ENCODE peak calls at places on chromosomes 16 and 17, in four cellular contexts. B is GM12878, O is SK-N-SH, X is K562. N is an unnamed sample.
A peak's percentile ranks its signal among the peaks of the same experiment; 100 is the strongest.

GRCh38 chr17:21814776-21815175 is 122.5 kb downstream of the KCNJ18 start:
- DNase-seq in B (no peak), X (no peak), O (no peak), N (no peak)

GRCh38 chr17:50272711-50273653 is 1.3 kb upstream of the TMEM92 start:
- DNase-seq in X (peak; percentile 81), B (no peak), O (peak; percentile 97), N (peak; percentile 85)

GRCh38 chr17:29546085-29546484 is 20.8 kb downstream of the ABHD15 start:
- DNase-seq in B (no peak), X (peak; percentile 25), O (no peak), N (no peak)

GRCh38 chr16:83109736-83110135 is 483.0 kb downstream of the CDH13 start:
- DNase-seq in B (no peak), X (no peak), O (no peak), N (no peak)

GRCh38 chr16:10949424-10949970 is 5.1 kb downstream of the CLEC16A start:
- DNase-seq in O (no peak), B (peak; percentile 91), X (no peak), N (no peak)

GRCh38 chr17:59804910-59805381 is 87.8 kb downstream of the TUBD1 start:
- DNase-seq in O (peak; percentile 42), X (no peak), B (no peak), N (no peak)

GRCh38 chr17:29566473-29567361 is at the start of gene ABHD15:
- DNase-seq in B (no peak), O (peak; percentile 83), X (no peak), N (peak; percentile 34)

GRCh38 chr17:18280766-18281165 is 20.3 kb downstream of the MIEF2 start:
- DNase-seq in X (peak; percentile 24), O (no peak), B (no peak), N (no peak)

GRCh38 chr17:1229354-1229890 is 40.8 kb upstream of the BHLHA9 start:
- DNase-seq in O (peak; percentile 75), B (no peak), X (peak; percentile 53), N (peak; percentile 47)

GRCh38 chr16:77856455-77857138 is 68.2 kb downstream of the VAT1L start:
- DNase-seq in B (no peak), O (no peak), X (no peak), N (no peak)

GRCh38 chr17:56817066-56817465 is 16.7 kb downstream of the C17orf67 start:
- DNase-seq in O (no peak), X (no peak), B (no peak), N (no peak)

GRCh38 chr16:85150331-85150940 is 38.2 kb upstream of the CIBAR2 start:
- DNase-seq in X (no peak), O (no peak), B (no peak), N (no peak)

GRCh38 chr16:16007743-16008111 is 58.3 kb downstream of the ABCC1 start:
- DNase-seq in B (peak; percentile 85), X (no peak), O (no peak), N (no peak)

GRCh38 chr17:56144205-56144604 is 9.1 kb upstream of the ANKFN1 start:
- DNase-seq in B (no peak), O (no peak), X (no peak), N (no peak)

GRCh38 chr16:70582280-70582978 is 58.8 kb downstream of the SF3B3 start:
- DNase-seq in O (no peak), X (peak; percentile 42), B (no peak), N (no peak)

GRCh38 chr16:69105501-69106361 is at the start of gene HAS3:
- DNase-seq in O (peak; percentile 90), X (peak; percentile 85), B (no peak), N (peak; percentile 67)

GRCh38 chr17:17826942-17827785 is 9.6 kb downstream of the SREBF1 start:
- DNase-seq in B (no peak), O (no peak), X (no peak), N (no peak)

GRCh38 chr16:3952342-3953131 is 72.0 kb upstream of the CREBBP start:
- DNase-seq in B (no peak), O (no peak), X (no peak), N (no peak)

GRCh38 chr17:57703273-57703672 is 41.8 kb downstream of the CCDC182 start:
- DNase-seq in O (no peak), X (no peak), B (no peak), N (no peak)

GRCh38 chr17:42174126-42174783 is 6.7 kb downstream of the KCNH4 start:
- DNase-seq in O (no peak), X (no peak), B (no peak), N (no peak)

GRCh38 chr16:54424043-54424451 is 137.5 kb upstream of the IRX3 start:
- DNase-seq in B (no peak), O (no peak), X (no peak), N (no peak)
- TF ChIP-seq FOXM1 in B (no peak), O (no peak), X (no peak), N (no peak)

GRCh38 chr17:82065193-82065637 is 389 bp downstream of the DUS1L start:
- DNase-seq in O (no peak), X (no peak), B (no peak), N (no peak)
- TF ChIP-seq FOXM1 in O (no peak), X (no peak), B (no peak), N (no peak)

GRCh38 chr17:73686126-73686525 is 41.9 kb upstream of the SDK2 start:
- DNase-seq in B (no peak), X (no peak), O (no peak), N (no peak)

GRCh38 chr17:73686961-73687360 is 42.7 kb upstream of the SDK2 start:
- DNase-seq in X (no peak), O (no peak), B (no peak), N (no peak)

GRCh38 chr17:73681946-73682345 is 37.7 kb upstream of the SDK2 start:
- DNase-seq in B (no peak), X (no peak), O (no peak), N (no peak)

GRCh38 chr17:73678999-73679398 is 34.8 kb upstream of the SDK2 start:
- DNase-seq in O (no peak), X (no peak), B (no peak), N (no peak)

GRCh38 chr17:73683788-73684582 is 39.7 kb upstream of the SDK2 start:
- DNase-seq in O (no peak), B (no peak), X (no peak), N (no peak)
- TF ChIP-seq FOXM1 in O (no peak), B (no peak), X (no peak), N (no peak)

GRCh38 chr17:11641521-11642275 is 43.4 kb downstream of the DNAH9 start:
- DNase-seq in B (no peak), O (no peak), X (no peak), N (no peak)

GRCh38 chr17:11645426-11645825 is 47.2 kb downstream of the DNAH9 start:
- DNase-seq in O (no peak), X (no peak), B (no peak), N (no peak)

GRCh38 chr17:11643851-11644250 is 45.6 kb downstream of the DNAH9 start:
- DNase-seq in B (no peak), O (no peak), X (no peak), N (no peak)

GRCh38 chr17:11642655-11643054 is 44.4 kb downstream of the DNAH9 start:
- DNase-seq in B (no peak), O (no peak), X (no peak), N (no peak)

DNA sequence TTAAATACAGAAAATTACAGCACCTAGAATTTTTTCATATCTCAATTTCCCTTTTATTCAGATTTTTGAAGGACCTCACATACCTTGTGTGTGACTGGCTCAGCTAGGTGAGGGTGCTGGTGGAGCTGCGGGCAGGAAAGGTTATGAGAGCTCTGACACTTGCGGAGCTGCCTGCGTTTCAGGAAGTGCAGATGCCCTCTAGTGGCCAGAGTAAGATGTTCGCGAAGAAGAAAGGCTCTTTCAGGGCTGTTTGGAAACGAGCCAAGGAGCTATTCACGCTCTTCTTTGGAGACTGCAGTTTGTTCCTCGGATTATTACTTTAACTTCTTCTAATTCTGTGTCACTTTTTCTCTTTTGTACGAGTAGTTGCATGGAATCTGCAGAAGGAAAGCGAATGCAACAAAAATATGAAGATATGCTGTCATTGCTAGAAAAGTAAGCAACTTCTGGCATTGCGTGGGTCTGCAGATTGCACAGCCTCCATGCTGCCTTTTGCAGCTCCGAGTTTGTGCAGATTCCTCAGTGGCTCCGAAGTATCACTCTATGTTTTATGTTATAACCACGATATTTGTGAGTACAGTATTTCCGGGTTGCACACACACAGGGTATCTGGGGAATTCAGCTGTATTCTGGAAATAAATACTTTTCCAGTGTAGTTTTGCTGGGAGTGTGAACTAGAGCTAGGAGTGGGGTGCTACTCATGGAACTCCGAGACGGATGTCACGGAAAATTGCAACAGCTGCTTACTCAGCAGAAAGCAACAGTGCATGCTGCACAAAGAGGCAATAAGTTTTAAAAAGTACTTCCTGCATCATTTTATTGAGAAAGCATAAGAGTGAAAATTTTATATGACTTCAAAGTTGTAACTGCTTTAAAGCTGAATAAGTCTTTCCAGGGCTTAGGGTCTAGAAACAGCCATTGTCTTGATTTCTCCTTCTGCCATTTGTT is 46.3 kb downstream of the DNAH9 start:
- DNase-seq in X (peak; percentile 73), B (no peak), O (peak; percentile 70), N (peak; percentile 71)
- TF ChIP-seq FOXM1 in X (no peak), B (no peak), O (no peak), N (no peak)

DNA sequence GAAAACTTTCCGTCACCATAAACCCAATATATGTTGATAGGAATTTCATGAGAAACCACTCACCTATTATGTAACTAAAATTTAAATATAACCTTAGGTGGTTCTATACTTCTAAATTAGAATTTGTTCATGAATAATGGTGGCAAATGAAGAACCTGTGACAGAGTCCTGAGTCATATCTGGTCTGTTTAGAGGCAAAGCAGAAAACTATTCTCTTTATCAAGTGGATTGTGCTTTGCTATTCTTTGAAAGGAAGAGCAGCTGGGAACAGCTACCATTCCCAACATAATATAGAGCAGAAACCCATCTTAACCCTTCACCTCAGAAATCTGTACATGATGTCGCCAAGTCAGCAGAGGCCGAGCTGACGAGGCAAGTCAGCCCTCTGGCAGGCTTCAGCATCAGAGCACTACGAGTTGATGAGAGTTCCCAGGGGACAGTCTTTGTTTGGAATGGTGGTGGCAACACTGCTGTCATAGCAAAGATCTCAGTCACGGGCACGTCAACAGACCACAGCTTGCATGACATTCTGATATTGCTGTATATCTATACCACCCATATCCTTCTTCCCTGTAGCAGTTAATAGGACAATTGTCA is 631.9 kb upstream of the CA10 start:
- DNase-seq in B (no peak), O (no peak), X (no peak), N (no peak)
- TF ChIP-seq FOXM1 in B (no peak), O (no peak), X (no peak), N (no peak)

DNA sequence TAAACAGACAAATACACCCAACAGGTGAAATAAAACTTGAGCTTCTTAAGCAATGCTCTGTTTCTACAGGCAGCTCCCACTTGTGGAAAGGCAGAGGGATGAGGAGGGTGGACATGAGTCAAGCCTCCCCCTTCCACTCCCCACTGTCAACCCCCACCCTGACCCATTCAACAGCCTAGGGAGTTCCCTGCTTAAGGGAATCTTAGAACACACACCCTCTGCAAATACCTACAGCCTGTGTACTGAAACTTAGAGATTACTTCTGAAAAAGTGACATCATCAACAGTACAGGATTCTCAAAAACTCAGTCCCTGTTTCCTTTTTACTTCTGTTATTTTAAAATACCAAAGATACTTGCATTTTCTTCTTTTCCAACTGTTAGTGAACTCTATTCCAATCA is 345.4 kb downstream of the SOX9 start:
- DNase-seq in X (no peak), O (no peak), B (peak; percentile 75), N (no peak)
- TF ChIP-seq FOXM1 in X (no peak), O (no peak), B (no peak), N (no peak)

GRCh38 chr16:72986011-72986410 is 61.9 kb downstream of the ZFHX3 start:
- DNase-seq in O (no peak), X (no peak), B (no peak), N (no peak)
- TF ChIP-seq FOXM1 in O (no peak), X (no peak), B (no peak), N (no peak)